ENCODE peak calls at places on chromosomes 4 and X, in six cellular contexts. K, J, O, N, V and L are unnamed samples.

GRCh38 chrX:57821703-57822375 is 88.4 kb downstream of the ZXDA start:
- DNase-seq in K (no peak), V (peak), J (peak), N (peak), O (peak), L (peak)

GRCh38 chrX:30228526-30228925 is 1.9 kb upstream of the MAGEB3 start:
- DNase-seq in V (no peak), O (no peak), N (no peak), J (no peak), K (no peak), L (no peak)

GRCh38 chrX:38811515-38812239 is 10.4 kb downstream of the MID1IP1 start:
- DNase-seq in J (no peak), O (no peak), V (no peak), K (no peak), N (peak), L (no peak)

GRCh38 chr4:176065365-176066249 is at the start of gene WDR17:
- DNase-seq in V (peak), O (peak), J (peak), K (peak), N (peak), L (peak)

GRCh38 chrX:19540076-19540475 is 24.8 kb upstream of the MAP3K15 start:
- DNase-seq in V (no peak), J (no peak), K (no peak), O (no peak), N (no peak), L (no peak)

GRCh38 chr4:120769227-120769626 is 153.3 kb downstream of the PRDM5 start:
- DNase-seq in K (no peak), J (peak), O (peak), N (no peak), V (peak), L (no peak)

GRCh38 chr4:39324897-39325613 is 41.1 kb downstream of the RFC1 start:
- DNase-seq in N (no peak), V (no peak), K (no peak), O (no peak), J (no peak), L (no peak)

GRCh38 chr4:26447378-26447777 is 42.9 kb downstream of the CCKAR start:
- DNase-seq in V (no peak), N (no peak), J (no peak), K (no peak), O (no peak), L (no peak)

GRCh38 chrX:2452799-2453198 is 48.0 kb downstream of the DHRSX start:
- DNase-seq in N (no peak), K (no peak), V (no peak), J (no peak), O (no peak), L (no peak)

GRCh38 chr4:3291969-3292570 is 751 bp upstream of the RGS12 start:
- DNase-seq in V (peak), K (peak), N (peak), O (peak), J (no peak), L (no peak)

GRCh38 chr4:47749858-47750257 is 88.0 kb downstream of the CORIN start:
- DNase-seq in N (no peak), J (no peak), O (no peak), V (peak), K (no peak), L (no peak)

GRCh38 chr4:81690871-81691270 is 219.2 kb upstream of the RASGEF1B start:
- DNase-seq in N (no peak), O (no peak), V (no peak), J (no peak), K (no peak), L (no peak)

GRCh38 chrX:40145670-40146470 is 48.1 kb upstream of the BCOR start:
- DNase-seq in K (no peak), V (no peak), O (no peak), N (no peak), J (no peak), L (no peak)

GRCh38 chr4:6338175-6338950 is 68.7 kb downstream of the WFS1 start:
- DNase-seq in N (peak), O (no peak), V (no peak), J (no peak), K (no peak), L (no peak)

GRCh38 chrX:110531873-110532272 is 173.2 kb downstream of the RTL9 start:
- DNase-seq in N (no peak), K (no peak), J (no peak), V (no peak), O (peak), L (no peak)

GRCh38 chr4:22190855-22191254 is 242.3 kb upstream of the KCNIP4 start:
- DNase-seq in V (peak), N (no peak), O (peak), J (no peak), K (no peak), L (no peak)

GRCh38 chr4:72935462-72935861 is 134.1 kb downstream of the COX18 start:
- DNase-seq in J (no peak), K (no peak), O (no peak), N (no peak), V (no peak), L (no peak)

GRCh38 chr4:65461781-65462180 is 208.5 kb downstream of the EPHA5 start:
- DNase-seq in O (no peak), N (no peak), K (no peak), J (no peak), V (no peak), L (no peak)

GRCh38 chr4:112589207-112589606 is 47.5 kb downstream of the ZGRF1 start:
- DNase-seq in V (peak), J (peak), O (peak), N (no peak), K (no peak), L (no peak)

GRCh38 chr4:151679247-151679646 is 81.6 kb downstream of the GATB start:
- DNase-seq in O (no peak), K (no peak), N (no peak), V (no peak), J (no peak), L (no peak)

GRCh38 chrX:67538383-67538782 is 5.4 kb upstream of the AR start:
- DNase-seq in N (no peak), V (no peak), J (no peak), K (no peak), O (no peak), L (no peak)

GRCh38 chr4:112170451-112170993 is 25.3 kb downstream of the FAM241A start:
- DNase-seq in K (no peak), J (peak), N (no peak), V (peak), O (peak), L (no peak)

GRCh38 chr4:52560844-52561280 is 98.2 kb downstream of the USP46 start:
- DNase-seq in N (no peak), V (peak), J (no peak), O (peak), K (no peak), L (no peak)

GRCh38 chr4:182748949-182749348 is 168.2 kb downstream of the DCTD start:
- DNase-seq in O (no peak), V (no peak), K (no peak), N (no peak), J (peak), L (no peak)

GRCh38 chr4:139568206-139568969 is 12.4 kb upstream of the SETD7 start:
- DNase-seq in N (no peak), J (no peak), V (peak), O (no peak), K (no peak), L (no peak)

GRCh38 chr4:184747034-184747830 is 13.3 kb upstream of the CENPU start:
- DNase-seq in N (peak), V (no peak), J (no peak), K (peak), O (no peak), L (no peak)

GRCh38 chrX:77502951-77503525 is 55.8 kb downstream of the FGF16 start:
- DNase-seq in J (no peak), N (no peak), V (no peak), K (no peak), O (no peak), L (no peak)

GRCh38 chr4:181846934-181847333 is 396.3 kb upstream of the TENM3 start:
- DNase-seq in V (no peak), O (no peak), K (no peak), J (no peak), N (no peak), L (no peak)

GRCh38 chr4:21226637-21227538 is 526.6 kb downstream of the PACRGL start:
- DNase-seq in N (no peak), J (peak), V (no peak), K (no peak), O (no peak), L (no peak)

GRCh38 chr4:20347526-20347925 is 95.8 kb downstream of the SLIT2 start:
- DNase-seq in K (no peak), V (peak), O (peak), J (no peak), N (no peak), L (no peak)

GRCh38 chr4:154467886-154468285 is 23.7 kb downstream of the DCHS2 start:
- DNase-seq in V (no peak), K (no peak), N (no peak), O (peak), J (no peak), L (no peak)

GRCh38 chr4:184471872-184472539 is 2.3 kb downstream of the IRF2 start:
- DNase-seq in K (no peak), V (peak), N (peak), J (no peak), O (peak), L (peak)

GRCh38 chr4:102640669-102641068 is 120.1 kb downstream of the MANBA start:
- DNase-seq in V (peak), N (no peak), J (peak), K (no peak), O (peak), L (no peak)

GRCh38 chrX:17674611-17675010 is 62.7 kb upstream of the SCML1 start:
- DNase-seq in K (no peak), V (peak), O (peak), N (no peak), J (peak), L (no peak)

GRCh38 chr4:2061208-2062131 is 2.3 kb downstream of the NAT8L start:
- DNase-seq in N (no peak), J (no peak), K (no peak), O (no peak), V (no peak), L (no peak)
- H3K4me3 ChIP-seq in N (no peak), J (no peak), K (no peak), O (no peak), V (no peak), L (no peak)

DNA sequence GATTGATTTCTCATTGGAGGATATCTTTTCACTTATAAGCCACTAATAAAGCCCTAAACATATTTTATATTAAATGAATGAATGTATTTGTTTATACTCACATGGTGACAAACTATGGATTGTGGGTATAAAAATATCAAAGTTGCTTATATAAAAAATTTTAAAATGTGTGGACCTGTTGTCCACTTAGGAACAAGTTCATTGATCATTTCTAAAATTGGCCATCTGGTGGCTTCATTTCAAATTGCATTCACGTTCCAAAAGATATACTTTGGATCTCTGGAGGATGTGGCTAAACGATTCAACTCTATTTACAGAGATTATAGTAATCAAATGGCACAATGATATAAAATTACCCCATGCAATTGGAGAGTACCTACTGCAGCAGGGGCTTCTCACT is 32.5 kb downstream of the FSTL5 start:
- DNase-seq in V (no peak), J (peak), O (no peak), K (no peak), N (no peak), L (no peak)
- TF ChIP-seq CTCF in V (no peak), J (peak), O (no peak), K (no peak), N (peak), L (peak)

DNA sequence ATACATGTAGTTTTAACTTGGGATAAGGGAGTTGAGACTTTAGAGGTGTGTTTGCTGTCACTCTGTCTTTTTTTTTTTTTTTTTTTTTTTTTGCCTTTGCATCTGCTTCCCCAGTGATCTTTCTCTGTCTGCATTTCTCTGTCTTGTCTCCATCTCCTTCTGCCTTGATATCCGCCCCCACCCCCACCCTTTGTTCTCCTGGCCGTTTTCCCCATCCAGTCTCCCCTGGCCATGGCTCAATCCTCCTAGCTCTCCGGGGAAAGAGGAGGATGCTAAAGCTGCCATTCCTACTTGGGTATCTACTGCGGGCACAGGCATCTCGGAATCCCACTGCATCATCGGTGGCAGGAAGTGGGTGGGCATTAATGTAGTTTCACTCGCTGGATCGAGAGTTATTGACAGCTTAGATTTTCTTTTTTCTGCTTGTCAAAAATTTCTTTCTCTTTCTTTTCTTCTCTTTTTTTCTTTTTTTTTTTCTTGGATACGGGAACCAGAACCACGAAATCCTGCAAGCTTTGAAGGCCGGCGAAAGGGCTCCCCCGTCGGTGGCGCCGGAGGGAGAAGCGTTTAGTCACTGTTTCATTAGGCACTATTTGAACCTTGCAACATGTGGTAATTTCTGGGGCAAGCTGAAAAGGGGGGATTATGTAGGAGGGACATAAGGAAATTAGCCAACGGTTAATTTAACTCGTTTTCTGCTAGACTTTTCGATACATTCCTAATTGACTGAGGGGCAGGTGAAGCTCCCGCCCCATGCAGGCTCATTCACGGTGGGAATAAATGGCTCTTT is 8.2 kb downstream of the GSX2 start:
- DNase-seq in K (no peak), O (no peak), J (no peak), V (no peak), N (no peak), L (no peak)
- H3K4me3 ChIP-seq in K (no peak), O (no peak), J (no peak), V (no peak), N (no peak), L (no peak)

DNA sequence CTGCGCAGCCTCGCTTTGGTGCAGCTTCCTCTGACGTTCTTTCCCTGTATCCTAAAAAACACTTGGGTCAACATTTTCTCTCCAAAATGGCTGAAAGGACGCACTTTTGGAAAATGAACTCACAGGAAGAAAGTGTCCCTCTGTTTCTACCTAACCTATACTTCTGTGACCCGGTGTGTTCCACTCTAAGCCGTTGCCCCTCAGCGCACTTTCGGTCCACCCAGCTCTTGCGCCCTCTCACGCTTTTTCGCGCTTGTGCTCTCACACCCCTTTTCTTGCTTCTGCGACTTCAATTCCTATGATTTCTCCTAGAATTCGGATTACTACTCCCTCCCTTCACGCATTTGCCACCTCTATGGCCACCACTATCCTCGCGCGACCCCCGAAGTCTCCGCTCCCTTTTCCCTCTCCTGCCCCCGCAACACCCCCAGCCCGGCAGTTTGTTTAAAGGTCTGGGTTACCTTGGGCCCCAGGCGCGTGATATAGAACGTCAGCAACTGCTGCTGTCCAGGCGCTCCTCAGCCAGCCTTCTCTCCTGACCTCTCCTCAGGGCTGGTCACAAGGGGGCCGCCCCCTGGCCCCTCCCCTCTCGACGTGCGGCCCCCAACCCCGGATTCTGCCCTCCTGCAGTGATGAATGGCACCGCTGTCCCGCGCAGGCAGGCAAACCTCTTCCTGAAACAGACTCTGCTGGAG is at the start of gene USP51:
- DNase-seq in N (no peak), J (peak), V (peak), K (peak), O (peak), L (no peak)
- TF ChIP-seq CTCF in N (peak), J (peak), V (no peak), K (peak), O (peak), L (peak)

GRCh38 chr4:17616283-17616682 is 1.8 kb downstream of the MED28 start:
- DNase-seq in J (no peak), O (no peak), V (no peak), K (no peak), N (no peak), L (no peak)
- H3K4me3 ChIP-seq in J (no peak), O (peak), V (no peak), K (no peak), N (no peak), L (no peak)

GRCh38 chrX:34918856-34919255 is 23.7 kb upstream of the FAM47B start:
- DNase-seq in O (peak), V (peak), J (peak), K (no peak), N (no peak), L (no peak)
- TF ChIP-seq CTCF in O (peak), V (peak), J (peak), K (no peak), N (peak), L (no peak)

DNA sequence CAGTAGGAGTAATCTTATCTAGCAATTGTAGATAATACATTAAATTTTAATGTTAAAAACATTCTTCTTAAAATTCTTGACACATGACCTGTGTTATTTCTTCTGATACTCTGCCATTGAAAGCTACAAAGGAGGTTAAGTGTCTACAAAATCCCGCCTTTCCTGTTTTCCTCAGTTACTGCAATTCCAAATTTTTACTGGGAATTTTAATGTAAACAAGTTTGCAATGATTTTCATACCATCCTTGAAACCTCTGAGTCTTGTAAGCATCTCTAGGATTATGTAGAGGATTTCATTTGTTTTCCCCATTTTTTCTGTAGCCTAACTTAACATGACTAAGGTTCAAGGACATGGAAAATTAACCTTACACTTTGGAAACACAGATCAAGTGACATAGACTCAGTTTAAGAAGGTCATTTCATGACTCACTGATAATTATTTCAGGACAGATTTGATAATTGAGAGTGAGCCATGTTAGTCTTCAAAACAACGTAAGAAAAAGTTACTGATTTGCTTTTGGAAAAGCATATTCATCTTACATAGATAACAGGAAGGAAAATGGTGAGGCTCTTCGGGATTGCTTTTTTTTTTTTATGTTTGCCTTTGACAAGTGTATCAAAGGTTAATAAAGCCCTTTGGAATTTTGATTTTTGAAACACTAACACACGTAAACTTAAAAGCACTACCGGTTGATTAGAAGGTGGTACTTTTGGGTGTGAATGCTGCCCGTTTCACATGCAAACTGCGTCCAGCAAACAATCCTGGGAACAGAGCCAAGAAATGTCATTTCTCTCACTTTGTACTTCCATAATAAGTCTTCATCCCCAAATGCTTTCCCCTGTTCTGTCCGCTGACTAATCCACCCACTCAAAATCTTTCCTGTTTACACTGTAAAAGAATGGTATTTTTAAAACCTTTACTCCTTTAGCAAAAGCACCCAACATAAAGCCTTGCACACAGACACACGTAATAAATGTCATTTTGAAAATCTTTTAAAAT is 39.4 kb upstream of the PDLIM5 start:
- DNase-seq in N (no peak), O (peak), J (peak), K (no peak), V (peak), L (no peak)
- H3K4me3 ChIP-seq in N (no peak), O (no peak), J (no peak), K (no peak), V (no peak), L (no peak)